ENCODE peak calls at places on chromosomes 7 and 10, in nine cellular contexts. I, S, J, F, V, L, A, N and W are unnamed samples.

GRCh38 chr10:124306922-124307371 is 111.8 kb downstream of the OAT start:
- DNase-seq in V (peak; percentile 2), J (no peak), I (no peak), L (no peak), S (no peak), N (no peak), F (no peak), A (no peak), W (no peak)

GRCh38 chr7:83468251-83468739 is 180.6 kb downstream of the SEMA3E start:
- DNase-seq in A (no peak), I (peak; percentile 64), L (no peak), S (peak; percentile 12), N (no peak), J (peak; percentile 94), V (peak; percentile 99), F (peak; percentile 80), W (peak; percentile 67)

GRCh38 chr7:116210345-116211005 is at the start of gene TES:
- DNase-seq in I (no peak), V (peak; percentile 87), F (peak; percentile 85), A (peak; percentile 64), J (no peak), N (peak; percentile 67), S (peak; percentile 89), L (peak; percentile 63), W (peak; percentile 81)

GRCh38 chr10:59907918-59908807 is 1.8 kb upstream of the CCDC6 start:
- DNase-seq in A (peak; percentile 26), J (peak; percentile 63), I (no peak), V (peak; percentile 92), S (peak; percentile 42), F (peak; percentile 93), L (no peak), N (peak; percentile 16), W (no peak)

GRCh38 chr10:1037098-1037497 is 11.4 kb upstream of the IDI2 start:
- DNase-seq in A (no peak), N (no peak), F (no peak), I (peak; percentile 62), S (no peak), L (no peak), V (no peak), J (no peak), W (no peak)

GRCh38 chr7:102433319-102434038 is at the start of gene ORAI2:
- DNase-seq in I (peak; percentile 91), S (peak; percentile 90), N (peak; percentile 93), A (peak; percentile 92), J (no peak), F (peak; percentile 83), V (peak; percentile 58), L (peak; percentile 86), W (peak; percentile 82)

GRCh38 chr7:6035165-6035564 is 4.0 kb downstream of the ANKRD61 start:
- DNase-seq in J (no peak), F (no peak), N (no peak), V (no peak), S (no peak), L (no peak), A (no peak), I (no peak), W (no peak)

GRCh38 chr10:127920319-127921074 is 13.6 kb downstream of the PTPRE start:
- DNase-seq in A (no peak), I (no peak), S (no peak), L (no peak), J (no peak), N (no peak), V (no peak), F (no peak), W (no peak)

GRCh38 chr7:134826105-134826504 is 46.7 kb downstream of the CALD1 start:
- DNase-seq in I (no peak), A (no peak), L (no peak), S (no peak), J (peak; percentile 71), N (no peak), F (no peak), V (no peak), W (no peak)

GRCh38 chr7:108094933-108095710 is 35.0 kb downstream of the LAMB4 start:
- DNase-seq in F (no peak), J (no peak), V (peak; percentile 80), A (no peak), S (no peak), N (no peak), L (no peak), I (no peak), W (no peak)

GRCh38 chr7:1902231-1902855 is 232.3 kb downstream of the ELFN1 start:
- DNase-seq in S (no peak), A (no peak), J (no peak), F (no peak), L (no peak), I (no peak), N (no peak), V (no peak), W (no peak)

GRCh38 chr7:90751595-90751994 is 155.5 kb downstream of the CDK14 start:
- DNase-seq in L (no peak), F (no peak), J (no peak), A (no peak), V (no peak), I (no peak), N (no peak), S (no peak), W (no peak)

GRCh38 chr7:90749262-90749661 is 153.1 kb downstream of the CDK14 start:
- DNase-seq in S (no peak), A (no peak), F (no peak), I (no peak), L (no peak), J (no peak), V (peak; percentile 51), N (no peak), W (no peak)

GRCh38 chr7:90747521-90747920 is 151.4 kb downstream of the CDK14 start:
- DNase-seq in V (no peak), S (no peak), A (no peak), J (no peak), N (no peak), L (no peak), F (no peak), I (no peak), W (no peak)

GRCh38 chr7:90752051-90752450 is 155.9 kb downstream of the CDK14 start:
- DNase-seq in N (no peak), L (no peak), J (no peak), S (no peak), F (no peak), A (no peak), I (no peak), V (no peak), W (no peak)

DNA sequence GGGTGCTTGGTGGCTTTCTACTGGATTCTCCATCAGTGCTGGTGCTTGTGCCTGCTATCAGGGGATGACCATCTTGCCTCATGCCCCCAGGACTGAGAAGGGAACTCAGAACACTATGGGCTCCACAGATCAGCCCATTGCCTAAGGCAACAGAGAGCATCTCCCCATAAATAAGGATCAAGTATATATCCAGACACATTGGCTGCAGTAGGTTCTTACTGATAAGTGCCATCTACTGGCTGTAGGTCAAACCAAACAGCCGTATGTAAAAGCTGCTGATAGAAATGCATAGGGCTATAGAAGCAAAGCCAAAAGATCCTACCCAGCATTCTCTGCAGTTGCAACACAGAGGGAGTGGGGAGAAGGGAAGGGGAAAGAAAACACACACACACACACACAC is 153.7 kb downstream of the CDK14 start:
- DNase-seq in I (no peak), S (no peak), V (peak; percentile 27), N (no peak), L (no peak), A (no peak), F (no peak), J (no peak), W (no peak)
- TF ChIP-seq CTCF in I (no peak), S (peak; percentile 41), V (peak; percentile 47), N (no peak), L (no peak), A (no peak), F (no peak), J (peak; percentile 39), W (no peak)

DNA sequence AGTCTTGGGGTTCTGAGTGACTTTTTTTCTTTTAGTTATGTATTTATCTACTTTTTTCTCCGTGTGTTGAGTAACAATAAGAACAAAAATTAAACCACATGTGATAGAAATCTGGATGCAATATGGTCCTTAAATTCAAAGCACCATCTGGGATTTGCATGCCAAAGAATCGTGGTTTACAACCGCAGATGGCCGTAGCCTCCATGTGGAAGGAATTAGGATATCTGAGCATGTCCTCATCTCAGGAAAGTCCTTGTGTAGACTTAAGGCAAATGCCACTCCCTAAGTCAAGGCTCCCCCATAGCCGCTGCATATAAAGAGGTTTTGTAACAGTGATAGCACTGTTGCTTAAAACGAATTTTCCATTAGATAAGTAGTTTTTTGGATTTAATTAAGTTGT is 304.0 kb downstream of the ZEB1 start:
- DNase-seq in S (no peak), F (no peak), J (no peak), L (no peak), I (no peak), V (no peak), N (no peak), A (no peak), W (no peak)
- TF ChIP-seq CTCF in S (no peak), F (no peak), J (peak; percentile 41), L (no peak), I (no peak), V (no peak), N (no peak), A (no peak), W (no peak)

DNA sequence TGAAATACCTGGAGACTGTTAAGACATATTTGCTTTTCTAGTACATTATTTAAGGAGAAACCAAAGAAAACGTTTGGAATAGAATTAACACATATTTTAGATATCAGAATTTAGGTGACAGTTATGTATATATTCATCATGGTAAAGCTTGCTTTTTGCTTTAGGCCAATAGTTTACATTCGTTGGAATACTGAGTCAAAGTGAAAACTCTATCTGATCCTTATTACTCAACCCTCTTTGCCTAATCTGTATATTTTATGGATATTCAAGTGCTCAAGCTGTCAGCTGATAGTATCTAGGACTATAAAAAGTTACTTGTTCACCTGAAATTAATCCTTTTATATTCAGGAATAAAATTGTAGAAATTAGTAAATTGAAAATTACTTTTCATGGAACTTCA is 61.1 kb downstream of the VPS50 start:
- DNase-seq in I (no peak), N (no peak), S (no peak), J (no peak), V (no peak), A (no peak), L (no peak), F (no peak), W (no peak)
- TF ChIP-seq CTCF in I (no peak), N (no peak), S (no peak), J (no peak), V (no peak), A (no peak), L (no peak), F (no peak), W (no peak)

DNA sequence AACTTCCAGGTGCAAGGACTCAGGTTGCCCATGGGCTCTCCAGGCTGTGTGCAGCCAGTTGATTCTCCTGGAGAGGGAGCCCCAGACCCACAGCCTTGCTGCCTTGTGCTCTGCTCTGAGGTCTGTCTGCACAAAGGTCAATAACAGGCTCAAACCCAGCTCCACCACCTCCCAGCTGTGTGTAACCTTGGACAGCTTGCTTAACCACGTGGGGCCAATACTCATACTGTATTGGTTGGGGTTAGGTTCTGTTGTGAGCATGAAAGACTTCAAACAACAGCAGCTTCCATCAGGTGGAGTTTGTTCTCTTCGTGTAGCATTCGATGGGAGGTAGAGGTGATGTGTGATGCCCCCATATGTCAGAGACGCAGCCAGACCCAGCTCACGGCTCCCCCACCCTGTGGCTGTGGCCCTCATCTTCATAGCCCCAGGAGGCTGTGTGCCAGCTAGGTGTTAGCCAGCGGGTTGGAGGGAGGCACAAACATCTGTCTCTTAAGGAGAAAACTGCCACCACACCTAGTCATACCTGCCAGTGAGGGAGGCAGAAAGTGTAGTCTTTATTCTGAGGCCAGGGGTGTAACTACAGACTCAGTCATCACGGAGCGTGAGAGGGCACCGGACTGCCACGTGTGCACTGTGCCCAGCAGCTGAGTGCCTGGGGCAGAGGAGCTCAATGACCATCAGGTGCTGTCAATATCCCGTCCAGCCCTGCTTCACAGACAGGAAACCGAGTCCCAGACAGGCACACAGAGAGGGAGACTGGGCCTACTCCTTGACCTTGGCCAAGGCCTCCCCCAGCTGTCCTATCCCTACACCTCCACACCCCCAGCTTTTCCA is 8.0 kb upstream of the POLD2 start:
- DNase-seq in A (no peak), N (no peak), S (no peak), F (no peak), V (peak; percentile 44), L (no peak), J (no peak), I (no peak), W (no peak)
- TF ChIP-seq CTCF in A (no peak), N (no peak), S (no peak), F (no peak), V (peak; percentile 60), L (no peak), J (peak; percentile 44), I (no peak), W (no peak)